ENCODE peak calls at places on chromosome 2, in six cellular contexts. O is upper lobe of right lung, X is PC-9, K is cardiac muscle cell, T is ovary, J is fibroblast of lung. A is an unnamed sample. For H3K36me3, the result is how much of the 10 kb centered on the place peaks cover.

GRCh38 chr2:149799296-149799695 is 211.7 kb upstream of the MMADHC start:
- DNase-seq in T (no peak), X (no peak), K (no peak), J (peak), O (no peak), A (peak)

GRCh38 chr2:11387100-11387390 is 42.6 kb upstream of the ROCK2 start:
- DNase-seq in J (no peak), T (no peak), O (no peak), X (no peak), K (no peak), A (no peak)

GRCh38 chr2:84904717-84905174 is 710 bp upstream of the TMSB10 start:
- DNase-seq in T (peak), K (peak), O (peak), X (no peak), J (peak), A (no peak)

GRCh38 chr2:64978514-64979268 is 10.5 kb upstream of the SLC1A4 start:
- DNase-seq in X (no peak), T (no peak), O (no peak), K (no peak), J (peak), A (peak)

GRCh38 chr2:112614201-112614840 is 29.9 kb downstream of the CHCHD5 start:
- DNase-seq in K (no peak), X (no peak), O (peak), J (no peak), T (no peak), A (no peak)

GRCh38 chr2:236768393-236769140 is 198.9 kb downstream of the ACKR3 start:
- DNase-seq in X (no peak), O (no peak), T (no peak), K (no peak), J (peak), A (no peak)

GRCh38 chr2:158493458-158493857 is 36.7 kb downstream of the PKP4 start:
- DNase-seq in T (no peak), J (peak), O (no peak), X (no peak), K (peak), A (no peak)

GRCh38 chr2:118190365-118190916 is 102.2 kb downstream of the INSIG2 start:
- DNase-seq in T (no peak), J (no peak), K (no peak), O (no peak), X (no peak), A (no peak)

GRCh38 chr2:234451242-234451641 is 45.6 kb downstream of the ARL4C start:
- DNase-seq in K (no peak), J (peak), X (peak), T (no peak), O (no peak), A (no peak)

GRCh38 chr2:37246205-37246604 is 14.7 kb downstream of the NDUFAF7 start:
- DNase-seq in K (no peak), O (no peak), J (no peak), X (no peak), T (no peak), A (no peak)

GRCh38 chr2:102235491-102235890 is 48.7 kb downstream of the IL1RL2 start:
- DNase-seq in K (peak), J (no peak), O (no peak), T (no peak), X (no peak), A (no peak)

GRCh38 chr2:46669016-46669415 is 189.7 kb downstream of the TMEM247 start:
- DNase-seq in X (no peak), J (no peak), T (no peak), K (no peak), O (no peak), A (no peak)

GRCh38 chr2:86617738-86618137 is 5.9 kb downstream of the RNF103 start:
- DNase-seq in K (no peak), T (no peak), X (no peak), J (no peak), O (no peak), A (no peak)

GRCh38 chr2:86623549-86624547 is at the start of gene RNF103:
- DNase-seq in X (peak), T (peak), K (peak), J (peak), O (peak), A (peak)

GRCh38 chr2:86622409-86622877 is 1.2 kb downstream of the RNF103 start:
- DNase-seq in J (peak), O (peak), X (no peak), T (peak), K (peak), A (no peak)

GRCh38 chr2:86622878-86623548 is 652 bp downstream of the RNF103 start:
- DNase-seq in J (no peak), X (no peak), T (peak), O (peak), K (peak), A (no peak)

DNA sequence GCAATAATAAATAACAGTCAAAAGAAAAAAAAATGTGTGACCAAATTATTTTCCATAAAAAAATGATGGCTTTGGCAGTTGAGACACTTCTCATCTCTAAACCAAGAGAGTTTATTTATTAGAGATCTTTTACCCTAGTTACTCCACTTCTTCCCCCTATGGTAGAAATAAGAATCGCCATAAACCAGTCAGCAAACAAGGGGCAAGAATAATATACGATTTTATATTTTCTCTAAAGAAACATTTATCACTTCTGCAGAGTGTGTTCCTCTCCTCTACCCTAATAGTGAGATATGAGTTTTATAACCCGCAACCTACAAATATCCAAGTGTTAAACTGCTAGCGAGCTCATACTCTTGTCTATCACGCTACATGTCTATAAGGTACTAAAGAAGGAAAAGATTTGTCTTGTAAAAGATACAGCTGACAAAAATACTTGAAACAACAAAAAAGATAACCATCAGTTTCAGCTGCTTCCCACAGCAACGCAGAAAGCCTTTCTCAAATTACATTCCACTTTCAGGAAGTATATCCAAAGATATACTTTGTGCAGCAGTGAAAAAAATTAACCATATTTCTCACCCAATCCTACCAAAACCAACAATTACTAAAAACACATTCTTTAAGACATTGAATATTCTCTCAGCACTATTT is 2.2 kb downstream of the RNF103 start:
- DNase-seq in J (peak), K (no peak), O (no peak), X (peak), T (no peak), A (no peak)
- TF ChIP-seq CTCF in J (no peak), K (no peak), O (no peak), X (no peak), T (no peak), A (no peak)

DNA sequence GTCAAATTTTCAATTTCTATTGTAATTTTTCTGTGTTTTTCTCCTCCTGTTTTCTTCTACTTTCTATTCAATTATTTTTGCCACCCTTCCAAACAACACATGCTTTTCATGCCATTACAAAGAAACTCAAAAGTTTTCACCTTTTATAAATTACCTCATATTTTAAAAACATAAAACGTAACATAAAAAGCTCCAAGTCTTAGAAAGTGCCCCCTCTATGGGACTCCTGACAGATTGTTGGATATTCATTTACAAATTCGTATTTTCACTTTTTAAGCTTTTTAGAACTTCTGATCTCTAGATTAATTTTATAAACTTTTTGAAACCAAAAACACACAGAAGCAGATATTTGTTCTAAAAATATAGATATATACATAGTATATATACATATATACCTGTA is 1.6 kb downstream of the COL5A2 start:
- DNase-seq in K (no peak), J (no peak), T (no peak), X (no peak), O (no peak), A (no peak)
- H3K4me3 ChIP-seq in K (peak), J (peak), T (peak), X (no peak), O (peak), A (peak)

GRCh38 chr2:194452504-194452903 is 1204.5 kb upstream of the SLC39A10 start:
- DNase-seq in X (no peak), K (no peak), J (no peak), O (no peak), T (no peak), A (no peak)
- H3K36me3 ChIP-seq in X (under half), K (under half), J (under half), O (under half), T (under half), A (under half)

DNA sequence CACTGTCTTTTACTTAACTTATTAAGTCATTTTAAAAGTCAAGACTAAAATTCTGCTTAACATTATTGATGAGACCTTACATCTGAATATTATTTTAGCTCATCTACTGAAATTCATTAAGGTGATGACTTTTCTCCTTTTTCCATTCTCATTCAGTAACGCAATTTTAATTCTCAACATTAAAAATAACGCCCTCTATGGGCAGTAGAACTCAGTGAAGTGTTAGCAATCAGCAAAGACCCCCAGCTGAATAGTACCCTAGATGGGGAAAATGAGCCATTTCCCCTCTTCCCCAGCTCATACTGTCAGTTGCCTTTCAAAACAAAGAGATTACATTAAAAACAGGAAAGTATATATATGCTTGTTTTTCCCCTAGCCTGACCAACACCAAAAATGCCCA is 203.3 kb downstream of the NR4A2 start:
- DNase-seq in O (no peak), J (no peak), T (no peak), K (no peak), X (no peak), A (no peak)
- TF ChIP-seq CTCF in O (no peak), J (no peak), T (no peak), K (no peak), X (no peak), A (no peak)

DNA sequence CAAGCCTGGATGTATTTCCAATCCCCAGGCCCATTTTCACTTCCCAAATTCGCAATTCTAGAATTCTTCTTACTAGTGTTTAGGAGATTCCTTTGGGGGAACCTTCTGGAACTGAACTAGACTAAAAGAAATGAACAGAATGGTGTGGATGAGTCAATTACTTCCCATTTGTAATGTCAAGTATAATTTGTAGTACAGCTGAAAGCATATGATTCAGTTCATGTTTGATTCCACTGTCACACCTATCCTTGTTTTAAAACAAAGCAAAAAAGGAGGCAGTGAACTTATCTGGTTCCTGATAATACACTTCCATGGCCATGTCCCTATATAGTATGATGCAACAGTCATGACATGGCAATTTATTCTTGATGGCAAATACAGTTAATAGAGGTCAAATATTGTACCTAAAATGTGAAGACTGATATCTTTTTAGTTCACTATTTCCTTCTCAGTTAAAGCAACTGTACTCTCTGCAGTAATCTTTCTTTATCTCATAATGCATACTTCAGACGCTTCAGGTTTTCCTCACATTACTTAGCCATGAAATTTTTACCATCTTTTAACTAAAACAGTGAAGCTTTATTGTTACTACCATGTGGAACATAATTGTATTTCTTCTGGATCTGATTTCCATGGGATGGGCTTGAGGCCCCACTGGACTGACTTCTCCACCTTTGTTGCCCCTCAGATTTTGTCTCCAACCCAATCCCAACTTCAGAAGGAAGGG is 1.9 kb downstream of the IDH1 start:
- DNase-seq in K (no peak), X (peak), O (no peak), T (no peak), J (peak), A (no peak)
- H3K4me3 ChIP-seq in K (peak), X (peak), O (peak), T (no peak), J (no peak), A (no peak)

DNA sequence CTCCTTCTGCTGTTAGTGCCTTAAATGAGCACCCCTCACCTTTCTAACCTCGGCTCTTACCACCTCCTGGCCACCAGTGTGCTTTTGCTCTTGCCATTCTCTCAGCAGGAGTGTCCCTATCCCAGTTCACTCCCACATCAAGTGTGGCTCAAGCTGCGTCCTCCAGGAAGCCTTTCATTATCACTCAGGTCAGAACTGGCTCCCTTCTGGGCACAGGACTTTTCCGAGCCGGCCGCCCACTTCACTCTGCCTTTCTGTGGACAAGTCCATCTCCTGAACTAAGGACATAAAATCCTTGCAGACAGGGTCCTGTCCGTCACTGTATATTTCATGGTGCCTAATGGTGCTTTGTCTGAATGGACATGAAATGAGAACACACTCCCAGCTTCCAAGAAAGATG is 15.6 kb downstream of the TMEM127 start:
- DNase-seq in O (peak), T (no peak), J (no peak), K (no peak), X (no peak), A (no peak)
- H3K36me3 ChIP-seq in O (under half), T (under half), J (under half), K (under half), X (under half), A (under half)

GRCh38 chr2:27453968-27454367 is 11.8 kb downstream of the KRTCAP3 start:
- DNase-seq in O (no peak), T (no peak), K (no peak), J (no peak), X (no peak), A (no peak)
- TF ChIP-seq CTCF in O (no peak), T (no peak), K (no peak), J (no peak), X (no peak), A (no peak)